ENCODE peak calls at places on chromosomes 4 and X, in nine cellular contexts. M is HuH-7.5; G is neural crest cell; S is naive thymus-derived CD4-positive, alpha-beta T cell; V is amygdala; H is tibial artery; K is fibroblast of mammary gland; F is Ammon's horn; Y is foreskin keratinocyte. Q is an unnamed sample.

GRCh38 chr4:156939801-156940200 is 31.8 kb downstream of the PDGFC start:
- DNase-seq in M (no peak), G (no peak), S (no peak), V (no peak), H (no peak), K (peak), F (no peak), Y (no peak), Q (peak)

GRCh38 chrX:70289168-70289792 is 447 bp downstream of the PDZD11 start:
- DNase-seq in M (no peak), G (no peak), S (no peak), V (no peak), H (no peak), K (peak), F (no peak), Y (peak), Q (no peak)

GRCh38 chr4:167537761-167538160 is 303.5 kb upstream of the SPOCK3 start:
- DNase-seq in M (no peak), G (no peak), S (no peak), V (no peak), H (no peak), K (no peak), F (no peak), Y (no peak), Q (no peak)

GRCh38 chr4:1299301-1299860 is 9.7 kb downstream of the MAEA start:
- DNase-seq in M (no peak), G (no peak), S (no peak), V (no peak), H (no peak), K (no peak), F (no peak), Y (no peak), Q (no peak)

GRCh38 chr4:1711906-1712215 is 258 bp downstream of the SLBP start:
- DNase-seq in M (no peak), G (no peak), S (no peak), V (peak), H (no peak), K (no peak), F (no peak), Y (no peak), Q (no peak)

GRCh38 chr4:47836655-47837581 is 949 bp downstream of the CORIN start:
- DNase-seq in M (peak), G (peak), S (peak), V (peak), H (peak), K (peak), F (peak), Y (peak), Q (peak)

GRCh38 chr4:1726146-1726934 is 5.0 kb downstream of the TACC3 start:
- DNase-seq in M (peak), G (peak), S (peak), V (peak), H (peak), K (peak), F (peak), Y (no peak), Q (peak)

GRCh38 chr4:54063737-54064316 is 578 bp downstream of the CHIC2 start:
- DNase-seq in M (peak), G (peak), S (peak), V (peak), H (peak), K (no peak), F (peak), Y (no peak), Q (peak)

GRCh38 chr4:180028682-180029081 is 2214.5 kb upstream of the TENM3 start:
- DNase-seq in M (no peak), G (peak), S (no peak), V (no peak), H (no peak), K (no peak), F (peak), Y (no peak), Q (peak)

GRCh38 chr4:103076777-103077347 is 301 bp upstream of the SLC9B2 start:
- DNase-seq in M (no peak), G (no peak), S (no peak), V (no peak), H (no peak), K (peak), F (no peak), Y (no peak), Q (peak)

GRCh38 chrX:101057095-101057714 is 5.3 kb upstream of the TRMT2B start:
- DNase-seq in M (no peak), G (no peak), S (no peak), V (no peak), H (no peak), K (peak), F (no peak), Y (peak), Q (peak)

GRCh38 chr4:21869978-21870745 is 78.4 kb downstream of the KCNIP4 start:
- DNase-seq in M (no peak), G (no peak), S (no peak), V (no peak), H (no peak), K (no peak), F (no peak), Y (peak), Q (peak)

GRCh38 chr4:81470456-81471327 is 1.0 kb downstream of the RASGEF1B start:
- DNase-seq in M (peak), G (no peak), S (peak), V (peak), H (peak), K (no peak), F (peak), Y (no peak), Q (peak)

GRCh38 chr4:54225671-54226398 is 3.3 kb upstream of the PDGFRA start:
- DNase-seq in M (peak), G (no peak), S (no peak), V (no peak), H (no peak), K (peak), F (no peak), Y (no peak), Q (no peak)

GRCh38 chrX:32191316-32191715 is 1020.0 kb downstream of the DMD start:
- DNase-seq in M (no peak), G (no peak), S (no peak), V (no peak), H (no peak), K (no peak), F (no peak), Y (no peak), Q (no peak)

GRCh38 chrX:48540015-48540350 is 469 bp downstream of the TBC1D25 start:
- DNase-seq in M (peak), G (no peak), S (peak), V (no peak), H (no peak), K (peak), F (peak), Y (no peak), Q (peak)

GRCh38 chr4:81164623-81165416 is 50.2 kb downstream of the PRKG2 start:
- DNase-seq in M (no peak), G (no peak), S (no peak), V (no peak), H (no peak), K (peak), F (no peak), Y (peak), Q (peak)

GRCh38 chrX:137194164-137194563 is 160.4 kb upstream of the GPR101 start:
- DNase-seq in M (no peak), G (peak), S (peak), V (no peak), H (no peak), K (peak), F (peak), Y (no peak), Q (peak)

GRCh38 chrX:7574325-7574724 is 268.6 kb upstream of the VCX start:
- DNase-seq in M (no peak), G (peak), S (no peak), V (no peak), H (no peak), K (peak), F (no peak), Y (peak), Q (peak)

GRCh38 chr4:4637710-4638109 is 95.9 kb upstream of the STX18 start:
- DNase-seq in M (no peak), G (no peak), S (no peak), V (no peak), H (no peak), K (no peak), F (no peak), Y (no peak), Q (no peak)

Q was measured in mammary epithelial cell.